ENCODE peak calls at places on chromosomes 3 and 15, in five cellular contexts. U is PC-3, T is IMR-90, N is fibroblast of lung, Q is MM.1S. W is an unnamed sample.

GRCh38 chr15:46636220-46636619 is 1001.4 kb downstream of the SQOR start:
- DNase-seq in Q (no peak), T (no peak), U (peak), N (peak), W (peak)

GRCh38 chr3:127990461-127990860 is 61.8 kb upstream of the SEC61A1 start:
- DNase-seq in N (no peak), Q (no peak), U (no peak), T (no peak), W (no peak)

GRCh38 chr3:42067324-42067723 is 23.8 kb upstream of the TRAK1 start:
- DNase-seq in U (no peak), N (peak), Q (peak), T (peak), W (peak)

GRCh38 chr15:74906193-74906449 is 530 bp downstream of the FAM219B start:
- DNase-seq in Q (peak), U (no peak), N (no peak), T (no peak), W (peak)

GRCh38 chr3:41808152-41808551 is 153.8 kb downstream of the ULK4 start:
- DNase-seq in U (peak), Q (no peak), T (peak), N (peak), W (peak)

GRCh38 chr3:20574746-20575145 is 388.7 kb upstream of the SGO1 start:
- DNase-seq in T (peak), U (peak), Q (no peak), N (peak), W (no peak)

GRCh38 chr15:26561994-26562730 is 210.7 kb downstream of the GABRB3 start:
- DNase-seq in N (no peak), Q (no peak), U (no peak), T (no peak), W (no peak)

GRCh38 chr15:42408178-42408577 is 48.9 kb downstream of the CAPN3 start:
- DNase-seq in N (no peak), U (no peak), Q (no peak), T (no peak), W (no peak)

GRCh38 chr3:115704661-115705338 is 81.5 kb downstream of the GAP43 start:
- DNase-seq in N (peak), Q (no peak), U (peak), T (peak), W (no peak)

GRCh38 chr15:101156509-101157159 is 95.2 kb downstream of the CHSY1 start:
- DNase-seq in Q (no peak), N (no peak), T (peak), U (no peak), W (no peak)

GRCh38 chr3:27714692-27715453 is 7.2 kb downstream of the EOMES start:
- DNase-seq in U (peak), Q (no peak), T (no peak), N (no peak), W (peak)

GRCh38 chr15:74776851-74777768 is 4.8 kb upstream of the CSK start:
- DNase-seq in T (no peak), Q (peak), U (no peak), N (no peak), W (no peak)

GRCh38 chr3:171715155-171715554 is 95.1 kb downstream of the PLD1 start:
- DNase-seq in N (no peak), T (no peak), Q (no peak), U (no peak), W (no peak)

GRCh38 chr3:130901463-130902204 is 7.8 kb downstream of the ATP2C1 start:
- DNase-seq in N (no peak), U (no peak), T (no peak), Q (no peak), W (no peak)

GRCh38 chr3:156150434-156151066 is 30.2 kb downstream of the KCNAB1 start:
- DNase-seq in T (peak), N (peak), U (peak), Q (peak), W (peak)

GRCh38 chr3:73405853-73406252 is 218.9 kb downstream of the PDZRN3 start:
- DNase-seq in Q (no peak), U (no peak), T (peak), N (peak), W (no peak)

GRCh38 chr3:110900583-110900982 is 171.0 kb upstream of the NECTIN3 start:
- DNase-seq in T (peak), Q (no peak), N (peak), U (peak), W (no peak)

GRCh38 chr3:30319713-30320112 is 286.7 kb upstream of the TGFBR2 start:
- DNase-seq in U (peak), T (peak), N (peak), Q (peak), W (peak)

GRCh38 chr3:33117461-33117860 is 3.6 kb downstream of the CRTAP start:
- DNase-seq in Q (no peak), T (no peak), U (no peak), N (no peak), W (no peak)

GRCh38 chr15:63218114-63218808 is 28.9 kb downstream of the RAB8B start:
- DNase-seq in Q (no peak), U (peak), T (peak), N (peak), W (peak)

GRCh38 chr3:127732879-127733350 is 60.2 kb downstream of the ABTB1 start:
- DNase-seq in N (no peak), U (no peak), Q (no peak), T (no peak), W (no peak)

GRCh38 chr15:99635794-99636193 is 70.0 kb downstream of the MEF2A start:
- DNase-seq in Q (no peak), N (no peak), U (peak), T (no peak), W (no peak)

GRCh38 chr3:11001020-11001657 is 8.6 kb downstream of the SLC6A1 start:
- DNase-seq in N (no peak), Q (no peak), U (no peak), T (no peak), W (peak)

GRCh38 chr15:39360417-39360816 is 220.5 kb upstream of the THBS1 start:
- DNase-seq in T (no peak), N (no peak), U (no peak), Q (no peak), W (no peak)

GRCh38 chr3:169389925-169390253 is 273.6 kb downstream of the MECOM start:
- DNase-seq in N (no peak), U (no peak), Q (no peak), T (no peak), W (no peak)

GRCh38 chr3:169390741-169391300 is 272.7 kb downstream of the MECOM start:
- DNase-seq in Q (no peak), T (no peak), U (peak), N (peak), W (no peak)

GRCh38 chr3:169391672-169392071 is 271.8 kb downstream of the MECOM start:
- DNase-seq in U (no peak), T (no peak), Q (no peak), N (no peak), W (no peak)

GRCh38 chr3:169389211-169389924 is 274.1 kb downstream of the MECOM start:
- DNase-seq in U (no peak), T (no peak), Q (no peak), N (no peak), W (peak)

GRCh38 chr3:169390310-169390731 is 273.2 kb downstream of the MECOM start:
- DNase-seq in T (no peak), N (no peak), Q (peak), U (peak), W (peak)
- TF ChIP-seq CTCF in T (no peak), N (no peak), Q (peak), U (peak), W (peak)

GRCh38 chr15:40600956-40601355 is 6.9 kb downstream of the KNL1 start:
- DNase-seq in Q (no peak), U (no peak), T (no peak), N (no peak), W (no peak)
- H3K4me2 ChIP-seq in Q (no peak), U (no peak), T (no peak), N (no peak), W (no peak)

GRCh38 chr3:184774996-184775715 is 36.8 kb upstream of the VPS8 start:
- DNase-seq in N (no peak), Q (no peak), T (no peak), U (no peak), W (no peak)

GRCh38 chr3:184771158-184771730 is 40.7 kb upstream of the VPS8 start:
- DNase-seq in Q (no peak), T (no peak), N (peak), U (no peak), W (no peak)

GRCh38 chr3:184771748-184772147 is 40.2 kb upstream of the VPS8 start:
- DNase-seq in N (no peak), U (no peak), T (no peak), Q (no peak), W (no peak)

GRCh38 chr3:184772667-184773272 is 39.2 kb upstream of the VPS8 start:
- DNase-seq in T (no peak), Q (no peak), N (no peak), U (no peak), W (no peak)

GRCh38 chr3:184773341-184774186 is 38.4 kb upstream of the VPS8 start:
- DNase-seq in N (peak), Q (no peak), T (no peak), U (no peak), W (no peak)
- H2AFZ ChIP-seq in N (peak), Q (no peak), T (peak), U (no peak), W (peak)

GRCh38 chr3:107884719-107885460 is 205.9 kb downstream of the CD47 start:
- DNase-seq in T (peak), U (peak), Q (no peak), N (peak), W (no peak)
- TF ChIP-seq CTCF in T (no peak), U (peak), Q (no peak), N (no peak), W (no peak)

DNA sequence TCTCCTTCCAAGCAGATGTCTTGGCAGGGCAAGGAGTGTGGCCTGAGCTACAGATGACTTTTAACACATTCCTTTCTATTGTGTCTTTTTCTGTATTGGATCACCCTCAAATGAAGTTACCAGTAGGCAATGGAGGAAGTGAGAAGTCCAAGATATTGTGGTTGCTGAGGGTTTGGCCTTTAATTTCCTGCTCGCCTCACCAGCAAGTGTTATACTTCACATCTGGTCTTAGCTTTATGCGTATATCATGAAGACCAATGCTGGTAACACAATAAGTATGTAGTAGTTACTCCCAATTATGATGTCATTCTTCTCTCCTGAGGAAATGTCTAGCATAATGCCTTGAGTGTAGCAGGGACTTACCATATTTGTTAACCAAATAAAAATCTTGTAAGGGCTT is 179.9 kb downstream of the ZIC1 start:
- DNase-seq in T (no peak), Q (no peak), N (no peak), U (no peak), W (no peak)
- H3K4me2 ChIP-seq in T (no peak), Q (no peak), N (no peak), U (no peak), W (no peak)

DNA sequence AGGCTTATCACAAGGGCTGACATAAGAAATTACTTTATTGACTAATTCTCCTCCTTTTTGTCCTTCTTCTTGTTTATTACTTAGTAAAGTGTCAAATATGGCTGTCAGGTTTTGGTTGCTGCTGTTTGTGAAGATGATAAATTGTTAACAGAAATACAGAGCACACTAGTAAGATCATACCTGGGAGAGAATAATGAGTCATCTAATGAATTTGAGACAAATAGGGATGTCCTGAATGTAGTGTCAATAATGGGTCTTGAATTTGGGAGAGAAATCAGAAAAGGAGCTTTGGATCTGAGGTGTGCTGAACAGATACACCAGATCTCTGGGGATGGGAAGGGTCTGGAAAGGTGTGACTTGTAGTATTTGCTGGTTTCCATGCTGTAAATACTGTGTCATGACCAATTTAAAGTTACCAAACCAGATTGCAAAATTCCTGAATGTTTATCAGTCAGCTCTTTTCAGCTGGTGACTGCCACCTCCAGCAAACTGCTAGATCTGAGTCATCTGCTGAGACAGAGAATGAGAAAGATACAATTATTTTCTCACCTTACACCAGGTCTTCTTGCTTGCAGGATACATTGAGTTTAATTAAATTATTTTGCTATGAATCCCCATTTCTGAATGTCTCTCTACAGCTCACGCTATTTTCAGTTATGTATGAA is 76.7 kb upstream of the SATB1 start:
- DNase-seq in U (peak), Q (no peak), T (no peak), N (no peak), W (peak)
- H2AFZ ChIP-seq in U (no peak), Q (no peak), T (no peak), N (no peak), W (no peak)

W was measured in hepatocyte.